ENCODE peak calls at places on chromosomes 11 and 22, in ten cellular contexts. G, V, L, C, Y, S, A, W, T and H are unnamed samples.
A peak's percentile ranks its signal among the peaks of the same experiment; 100 is the strongest.

GRCh38 chr11:112159098-112159761 is 4.7 kb downstream of the IL18 start:
- DNase-seq in G (no peak), V (no peak), L (no peak), C (no peak), Y (no peak), S (no peak), A (no peak), W (no peak), T (no peak), H (no peak)

GRCh38 chr11:109512680-109513079 is 90.7 kb downstream of the C11orf87 start:
- DNase-seq in G (no peak), V (no peak), L (no peak), C (no peak), Y (no peak), S (no peak), A (no peak), W (no peak), T (no peak), H (no peak)

GRCh38 chr11:2670541-2671100 is 29.2 kb downstream of the KCNQ1OT1 start:
- DNase-seq in G (no peak), V (peak; percentile 13), L (no peak), C (peak; percentile 17), Y (peak; percentile 40), S (peak; percentile 10), A (no peak), W (no peak), T (no peak), H (no peak)

GRCh38 chr22:43883012-43883661 is 8.7 kb downstream of the PNPLA5 start:
- DNase-seq in G (peak; percentile 73), V (no peak), L (no peak), C (peak; percentile 36), Y (no peak), S (peak; percentile 50), A (no peak), W (peak; percentile 90), T (no peak), H (no peak)

GRCh38 chr11:65421204-65422103 is 1.1 kb upstream of the NEAT1 start:
- DNase-seq in G (peak; percentile 99), V (peak; percentile 99), L (peak; percentile 95), C (peak; percentile 95), Y (peak; percentile 99), S (peak; percentile 96), A (peak; percentile 95), W (peak; percentile 56), T (peak; percentile 86), H (peak; percentile 100)

GRCh38 chr11:46948378-46949131 is 12.0 kb downstream of the CSTPP1 start:
- DNase-seq in G (peak; percentile 86), V (no peak), L (no peak), C (no peak), Y (no peak), S (peak; percentile 43), A (no peak), W (no peak), T (no peak), H (no peak)

GRCh38 chr22:29706991-29707390 is 12.8 kb upstream of the CABP7 start:
- DNase-seq in G (no peak), V (no peak), L (no peak), C (no peak), Y (no peak), S (no peak), A (no peak), W (no peak), T (no peak), H (no peak)

GRCh38 chr11:1650034-1650917 is 20.7 kb downstream of the KRTAP5-5 start:
- DNase-seq in G (peak; percentile 32), V (no peak), L (no peak), C (peak; percentile 49), Y (no peak), S (no peak), A (no peak), W (no peak), T (no peak), H (no peak)

GRCh38 chr11:7706377-7706776 is at the start of gene OVCH2:
- DNase-seq in G (no peak), V (no peak), L (no peak), C (no peak), Y (no peak), S (no peak), A (no peak), W (no peak), T (no peak), H (no peak)

GRCh38 chr11:24587655-24588054 is 90.8 kb downstream of the LUZP2 start:
- DNase-seq in G (no peak), V (no peak), L (no peak), C (no peak), Y (no peak), S (no peak), A (no peak), W (no peak), T (no peak), H (no peak)

GRCh38 chr11:112412383-112412782 is 151.7 kb upstream of the PLET1 start:
- DNase-seq in G (peak; percentile 71), V (no peak), L (no peak), C (no peak), Y (no peak), S (no peak), A (no peak), W (no peak), T (no peak), H (no peak)

GRCh38 chr11:63666874-63667273 is 4.3 kb downstream of the ATL3 start:
- DNase-seq in G (peak; percentile 59), V (no peak), L (no peak), C (no peak), Y (no peak), S (no peak), A (no peak), W (no peak), T (no peak), H (no peak)

GRCh38 chr22:42062506-42063190 is 8.0 kb downstream of the NAGA start:
- DNase-seq in G (no peak), V (peak; percentile 26), L (no peak), C (no peak), Y (no peak), S (peak; percentile 9), A (no peak), W (no peak), T (peak; percentile 23), H (no peak)

GRCh38 chr11:77217156-77217555 is 84.3 kb downstream of the GDPD4 start:
- DNase-seq in G (no peak), V (no peak), L (no peak), C (no peak), Y (no peak), S (no peak), A (no peak), W (no peak), T (no peak), H (no peak)

GRCh38 chr11:97364047-97364446 is 974.2 kb downstream of the JRKL start:
- DNase-seq in G (peak; percentile 3), V (no peak), L (no peak), C (no peak), Y (no peak), S (no peak), A (no peak), W (no peak), T (no peak), H (no peak)

GRCh38 chr11:19079643-19080440 is 19.3 kb upstream of the MRGPRX2 start:
- DNase-seq in G (peak; percentile 97), V (no peak), L (no peak), C (no peak), Y (no peak), S (peak; percentile 12), A (no peak), W (no peak), T (no peak), H (no peak)

GRCh38 chr11:10076458-10077141 is 217.4 kb downstream of the SBF2 start:
- DNase-seq in G (peak; percentile 22), V (no peak), L (no peak), C (no peak), Y (no peak), S (peak; percentile 31), A (peak; percentile 48), W (peak; percentile 52), T (no peak), H (no peak)

GRCh38 chr11:86374121-86374520 is 566 bp upstream of the CCDC81 start:
- DNase-seq in G (no peak), V (no peak), L (no peak), C (no peak), Y (no peak), S (no peak), A (no peak), W (peak; percentile 0), T (no peak), H (no peak)
- H3K4me3 ChIP-seq in G (no peak overlapping the region), V (no peak overlapping the region), L (no peak overlapping the region), C (no peak overlapping the region), Y (peak overlapping the region; percentile 4), S (no peak overlapping the region), A (peak overlapping the region; percentile 6), W (no peak overlapping the region), T (no peak overlapping the region), H (no peak overlapping the region)

DNA sequence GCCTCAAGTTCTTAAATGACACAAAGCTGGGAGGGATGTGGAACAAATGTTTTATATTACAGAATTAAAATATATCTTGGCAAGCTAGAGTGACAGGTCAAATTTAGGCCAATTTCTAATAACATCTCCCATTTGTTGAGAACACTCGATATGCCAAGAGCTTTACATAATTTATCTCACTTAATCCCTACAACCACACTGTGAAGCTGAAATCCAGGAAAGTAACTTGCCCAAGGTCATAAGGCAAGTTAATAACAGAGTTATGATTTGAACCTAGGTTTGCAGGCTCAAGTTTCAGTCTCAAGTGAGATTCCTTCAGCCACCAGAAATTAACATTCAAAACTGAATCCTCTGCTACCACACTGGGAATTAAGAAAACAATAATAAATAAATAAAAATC is 38.3 kb downstream of the RAB30 start:
- DNase-seq in G (no peak), V (no peak), L (no peak), C (no peak), Y (no peak), S (no peak), A (no peak), W (no peak), T (no peak), H (no peak)
- H3K4me3 ChIP-seq in G (no peak overlapping the region), V (peak overlapping the region; percentile 17), L (no peak overlapping the region), C (no peak overlapping the region), Y (peak overlapping the region; percentile 30), S (no peak overlapping the region), A (peak overlapping the region; percentile 59), W (no peak overlapping the region), T (no peak overlapping the region), H (no peak overlapping the region)

GRCh38 chr11:122516686-122517085 is 138.8 kb upstream of the UBASH3B start:
- DNase-seq in G (no peak), V (no peak), L (no peak), C (no peak), Y (no peak), S (no peak), A (no peak), W (no peak), T (no peak), H (no peak)

GRCh38 chr11:122512688-122513087 is 142.8 kb upstream of the UBASH3B start:
- DNase-seq in G (no peak), V (no peak), L (no peak), C (no peak), Y (no peak), S (no peak), A (no peak), W (no peak), T (no peak), H (no peak)

GRCh38 chr11:122517403-122518379 is 137.8 kb upstream of the UBASH3B start:
- DNase-seq in G (no peak), V (no peak), L (no peak), C (no peak), Y (no peak), S (no peak), A (no peak), W (no peak), T (no peak), H (no peak)
- H3K4me3 ChIP-seq in G (no peak overlapping the region), V (no peak overlapping the region), L (no peak overlapping the region), C (no peak overlapping the region), Y (no peak overlapping the region), S (no peak overlapping the region), A (no peak overlapping the region), W (no peak overlapping the region), T (no peak overlapping the region), H (no peak overlapping the region)

GRCh38 chr11:61796127-61796526 is 3.4 kb downstream of the FEN1 start:
- DNase-seq in G (no peak), V (no peak), L (no peak), C (no peak), Y (no peak), S (no peak), A (no peak), W (no peak), T (no peak), H (no peak)
- H3K4me3 ChIP-seq in G (no peak overlapping the region), V (no peak overlapping the region), L (no peak overlapping the region), C (no peak overlapping the region), Y (no peak overlapping the region), S (no peak overlapping the region), A (no peak overlapping the region), W (no peak overlapping the region), T (no peak overlapping the region), H (no peak overlapping the region)